ENCODE peak calls at places on chromosome 13, in six cellular contexts. S, C, H, D, O and I are unnamed samples.

GRCh38 chr13:32047796-32048195 is 16.2 kb downstream of the FRY start:
- DNase-seq in D (no peak), H (no peak), S (no peak), C (no peak), O (no peak), I (no peak)

GRCh38 chr13:35388979-35389378 is 87.5 kb downstream of the MAB21L1 start:
- DNase-seq in S (peak; percentile 51), D (peak; percentile 20), O (no peak), H (no peak), C (no peak), I (no peak)

GRCh38 chr13:23871616-23872220 is 17.5 kb downstream of the MIPEP start:
- DNase-seq in S (peak; percentile 69), H (no peak), C (no peak), O (no peak), D (peak; percentile 46), I (no peak)

GRCh38 chr13:113119166-113119821 is 3.3 kb upstream of the F10 start:
- DNase-seq in H (no peak), O (no peak), C (no peak), S (no peak), D (no peak), I (peak; percentile 51)

GRCh38 chr13:72061613-72062012 is 194.6 kb upstream of the DACH1 start:
- DNase-seq in D (no peak), H (no peak), O (no peak), S (no peak), C (no peak), I (no peak)

GRCh38 chr13:21010621-21011020 is 50.8 kb downstream of the LATS2 start:
- DNase-seq in C (no peak), D (no peak), O (no peak), H (no peak), S (no peak), I (no peak)

GRCh38 chr13:92429231-92429630 is 797.4 kb upstream of the GPC6 start:
- DNase-seq in S (no peak), H (no peak), O (no peak), C (no peak), D (no peak), I (no peak)

GRCh38 chr13:79405501-79405830 is 589 bp downstream of the RBM26 start:
- DNase-seq in D (no peak), H (no peak), O (no peak), S (no peak), C (no peak), I (peak; percentile 58)

GRCh38 chr13:109628251-109628699 is 158.1 kb downstream of the IRS2 start:
- DNase-seq in C (peak; percentile 78), O (no peak), S (peak; percentile 13), H (no peak), D (peak; percentile 76), I (no peak)

GRCh38 chr13:113848020-113848419 is 15.9 kb downstream of the GAS6 start:
- DNase-seq in O (no peak), D (no peak), S (no peak), H (no peak), C (no peak), I (peak; percentile 67)

GRCh38 chr13:27650312-27650711 is 28.6 kb downstream of the POLR1D start:
- DNase-seq in D (no peak), H (no peak), C (no peak), S (no peak), O (no peak), I (no peak)

GRCh38 chr13:79404985-79405384 is 1.1 kb downstream of the RBM26 start:
- DNase-seq in H (no peak), S (no peak), C (no peak), D (no peak), O (no peak), I (no peak)

GRCh38 chr13:39451860-39452301 is 151.1 kb downstream of the LHFPL6 start:
- DNase-seq in S (peak; percentile 79), H (no peak), D (no peak), O (no peak), C (no peak), I (no peak)

GRCh38 chr13:107035778-107036177 is 467.8 kb upstream of the ARGLU1 start:
- DNase-seq in D (no peak), O (no peak), H (no peak), S (no peak), C (peak; percentile 9), I (no peak)

GRCh38 chr13:47675871-47676270 is 325.2 kb downstream of the SUCLA2 start:
- DNase-seq in D (no peak), C (no peak), O (no peak), H (no peak), S (no peak), I (no peak)

GRCh38 chr13:77623797-77624196 is 73.7 kb upstream of the SLAIN1 start:
- DNase-seq in S (no peak), O (no peak), C (no peak), H (no peak), D (no peak), I (no peak)

GRCh38 chr13:74758188-74758587 is 624.0 kb upstream of the KLF12 start:
- DNase-seq in O (no peak), H (no peak), D (no peak), S (no peak), C (no peak), I (no peak)

GRCh38 chr13:42581427-42581826 is 7.5 kb downstream of the TNFSF11 start:
- DNase-seq in H (no peak), C (no peak), O (no peak), S (no peak), D (no peak), I (no peak)

GRCh38 chr13:27242642-27243185 is 8.6 kb upstream of the RPL21 start:
- DNase-seq in D (no peak), H (no peak), O (no peak), C (no peak), S (no peak), I (no peak)

GRCh38 chr13:31588923-31589322 is 150.4 kb upstream of the RXFP2 start:
- DNase-seq in C (no peak), D (no peak), H (no peak), S (no peak), O (no peak), I (no peak)

GRCh38 chr13:95698047-95698749 is 21.3 kb downstream of the DNAJC3 start:
- DNase-seq in S (peak; percentile 25), O (no peak), H (no peak), D (no peak), C (no peak), I (no peak)

GRCh38 chr13:23722726-23723453 is 152.7 kb downstream of the TNFRSF19 start:
- DNase-seq in C (no peak), H (no peak), D (no peak), S (no peak), O (no peak), I (no peak)